ENCODE peak calls at places on chromosome 4, in nine cellular contexts. B is Peyer's patch, N is K562, U is erythroblast, G is heart left ventricle, Q is lower leg skin, C is endothelial cell of umbilical vein, O is IMR-90, T is H1. E is an unnamed sample.

GRCh38 chr4:92333056-92333455 is 29.3 kb downstream of the GRID2 start:
- DNase-seq in B (no peak), N (no peak), U (no peak), G (peak; percentile 47), Q (no peak), C (no peak), O (no peak), T (no peak), E (no peak)

GRCh38 chr4:103303011-103303410 is 104.9 kb upstream of the CENPE start:
- DNase-seq in B (no peak), N (no peak), U (no peak), G (no peak), Q (no peak), C (no peak), O (no peak), T (no peak), E (no peak)

GRCh38 chr4:112296949-112297483 is at the start of gene ALPK1:
- DNase-seq in B (no peak), N (peak; percentile 69), U (peak; percentile 60), G (no peak), Q (peak; percentile 41), C (peak; percentile 82), O (peak; percentile 94), T (no peak), E (peak; percentile 24)

GRCh38 chr4:148154769-148155168 is 287.4 kb downstream of the NR3C2 start:
- DNase-seq in B (no peak), N (no peak), U (no peak), G (no peak), Q (no peak), C (no peak), O (no peak), T (no peak), E (no peak)

GRCh38 chr4:113146876-113147358 is 97.5 kb downstream of the ANK2 start:
- DNase-seq in B (no peak), N (no peak), U (no peak), G (no peak), Q (no peak), C (peak; percentile 5), O (no peak), T (no peak), E (no peak)

GRCh38 chr4:39078829-39079228 is 16.8 kb downstream of the KLHL5 start:
- DNase-seq in B (no peak), N (no peak), U (no peak), G (no peak), Q (no peak), C (no peak), O (no peak), T (no peak), E (no peak)

GRCh38 chr4:30767147-30767546 is 47.0 kb downstream of the PCDH7 start:
- DNase-seq in B (no peak), N (no peak), U (no peak), G (no peak), Q (no peak), C (peak; percentile 42), O (no peak), T (no peak), E (no peak)

GRCh38 chr4:87911252-87911774 is 64.2 kb upstream of the SPP1 start:
- DNase-seq in B (no peak), N (no peak), U (no peak), G (no peak), Q (no peak), C (no peak), O (no peak), T (no peak), E (no peak)

GRCh38 chr4:11743236-11743635 is 314.5 kb upstream of the HS3ST1 start:
- DNase-seq in B (no peak), N (no peak), U (no peak), G (no peak), Q (no peak), C (peak; percentile 82), O (peak; percentile 17), T (no peak), E (no peak)

GRCh38 chr4:183335369-183335940 is 13.2 kb upstream of the CLDN24 start:
- DNase-seq in B (no peak), N (peak; percentile 32), U (no peak), G (no peak), Q (no peak), C (peak; percentile 91), O (peak; percentile 96), T (no peak), E (peak; percentile 25)

GRCh38 chr4:34649716-34650115 is 1594.6 kb downstream of the ARAP2 start:
- DNase-seq in B (no peak), N (no peak), U (no peak), G (no peak), Q (no peak), C (no peak), O (no peak), T (no peak), E (no peak)

GRCh38 chr4:152534541-152535231 is 1.2 kb downstream of the FBXW7 start:
- DNase-seq in B (peak; percentile 58), N (peak; percentile 49), U (peak; percentile 75), G (peak; percentile 77), Q (peak; percentile 23), C (peak; percentile 20), O (no peak), T (no peak), E (no peak)

DNA sequence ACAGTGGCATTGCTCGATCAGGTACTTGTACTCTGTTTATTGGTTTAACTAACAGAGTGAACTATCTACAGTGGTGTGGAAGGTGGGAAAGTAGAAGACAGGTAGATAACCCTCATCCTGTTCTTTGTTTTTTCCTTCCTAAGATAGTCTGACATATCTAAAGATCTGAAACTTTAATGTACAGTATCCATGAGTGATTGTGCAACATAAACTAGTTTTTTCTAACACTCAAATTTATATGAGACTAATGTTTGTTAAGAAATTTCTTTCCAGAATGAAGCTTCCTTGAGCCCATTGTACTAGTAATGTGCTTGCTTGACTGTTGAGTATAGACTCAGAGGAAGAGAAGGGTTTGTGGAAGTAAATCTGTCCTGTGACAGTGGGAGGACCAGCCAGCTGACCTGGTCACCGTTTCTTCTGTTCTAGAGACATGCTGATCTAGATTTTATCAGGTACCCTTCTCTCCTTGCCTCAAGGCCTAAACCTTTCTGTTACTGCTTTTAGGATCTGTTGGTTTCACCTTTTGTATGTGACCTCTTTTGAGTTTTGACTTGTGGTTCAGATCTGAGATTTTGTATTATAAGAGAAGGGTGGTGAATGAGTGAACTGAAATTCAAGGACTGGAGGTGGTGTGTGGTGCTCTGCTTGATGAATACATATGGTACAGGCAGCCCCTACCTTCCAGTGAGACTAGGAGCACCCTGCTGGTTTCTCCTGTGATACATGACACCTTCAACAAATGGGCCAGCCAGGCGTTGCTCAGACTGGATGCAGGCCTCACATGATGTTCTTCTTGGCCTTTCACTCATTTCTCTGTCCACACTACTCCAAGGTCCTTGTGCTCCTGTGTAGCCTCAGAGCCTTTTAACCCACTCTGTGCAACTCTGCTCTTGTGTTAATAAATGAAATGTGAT is 66.9 kb downstream of the FNIP2 start:
- DNase-seq in B (no peak), N (no peak), U (no peak), G (no peak), Q (no peak), C (no peak), O (no peak), T (no peak), E (no peak)
- TF ChIP-seq POLR2A in B (no peak), N (no peak), U (no peak), G (no peak), Q (no peak), C (no peak), O (no peak), T (no peak), E (no peak)

GRCh38 chr4:7771541-7772507 is 167.8 kb downstream of the AFAP1 start:
- DNase-seq in B (no peak), N (no peak), U (no peak), G (no peak), Q (no peak), C (no peak), O (no peak), T (no peak), E (no peak)
- TF ChIP-seq POLR2A in B (no peak), N (no peak), U (no peak), G (no peak), Q (no peak), C (no peak), O (no peak), T (no peak), E (no peak)

GRCh38 chr4:966266-967112 is 6.9 kb downstream of the DGKQ start:
- DNase-seq in B (no peak), N (no peak), U (no peak), G (peak; percentile 60), Q (no peak), C (no peak), O (no peak), T (no peak), E (no peak)
- TF ChIP-seq POLR2A in B (no peak), N (no peak), U (no peak), G (no peak), Q (no peak), C (no peak), O (no peak), T (no peak), E (no peak)

GRCh38 chr4:137387924-137388323 is 144.4 kb downstream of the PCDH18 start:
- DNase-seq in B (no peak), N (no peak), U (no peak), G (no peak), Q (no peak), C (peak; percentile 59), O (peak; percentile 85), T (no peak), E (no peak)
- TF ChIP-seq POLR2A in B (no peak), N (no peak), U (no peak), G (no peak), Q (no peak), C (no peak), O (no peak), T (no peak), E (no peak)

GRCh38 chr4:126109836-126110235 is 795.1 kb downstream of the FAT4 start:
- DNase-seq in B (no peak), N (no peak), U (no peak), G (no peak), Q (no peak), C (no peak), O (no peak), T (no peak), E (no peak)

GRCh38 chr4:126113058-126113457 is 798.3 kb downstream of the FAT4 start:
- DNase-seq in B (no peak), N (no peak), U (no peak), G (no peak), Q (no peak), C (no peak), O (no peak), T (no peak), E (no peak)
- TF ChIP-seq POLR2A in B (no peak), N (no peak), U (no peak), G (no peak), Q (no peak), C (no peak), O (no peak), T (no peak), E (no peak)

E was measured in H54.